ENCODE peak calls at places on chromosomes 7 and 10, in four cellular contexts. E is brain microvascular endothelial cell, Q is NCI-H2081, F is Ammon's horn. N is an unnamed sample.

GRCh38 chr10:107434854-107435253 is 270.3 kb upstream of the SORCS1 start:
- DNase-seq in E (no peak), Q (no peak), F (no peak), N (no peak)

GRCh38 chr7:151251926-151252835 is 3.7 kb upstream of the SMARCD3 start:
- DNase-seq in E (peak), Q (peak), F (peak), N (peak)

GRCh38 chr7:55273186-55273980 is 91.8 kb upstream of the LANCL2 start:
- DNase-seq in E (no peak), Q (no peak), F (no peak), N (no peak)

GRCh38 chr10:2650328-2650727 is 417.0 kb upstream of the PFKP start:
- DNase-seq in E (no peak), Q (no peak), F (no peak), N (no peak)

GRCh38 chr10:116553378-116553980 is 7.7 kb downstream of the PNLIP start:
- DNase-seq in E (no peak), Q (no peak), F (no peak), N (no peak)

GRCh38 chr7:96136600-96137239 is 185.2 kb downstream of the SLC25A13 start:
- DNase-seq in E (no peak), Q (peak), F (no peak), N (no peak)

GRCh38 chr7:131244259-131244852 is 83.3 kb upstream of the MKLN1 start:
- DNase-seq in E (peak), Q (no peak), F (peak), N (no peak)

GRCh38 chr10:132768346-132769248 is 17.4 kb downstream of the NKX6-2 start:
- DNase-seq in E (no peak), Q (no peak), F (no peak), N (no peak)

GRCh38 chr10:35420827-35421552 is 84.7 kb downstream of the CCNY start:
- DNase-seq in E (no peak), Q (no peak), F (no peak), N (no peak)

GRCh38 chr10:131198401-131198800 is 113.1 kb downstream of the TCERG1L start:
- DNase-seq in E (no peak), Q (no peak), F (no peak), N (no peak)

GRCh38 chr7:26397786-26398435 is 106.2 kb downstream of the SNX10 start:
- DNase-seq in E (no peak), Q (no peak), F (peak), N (peak)

GRCh38 chr7:111407258-111407657 is 155.0 kb downstream of the IMMP2L start:
- DNase-seq in E (no peak), Q (no peak), F (no peak), N (no peak)

GRCh38 chr7:26151096-26151495 is 902 bp upstream of the NFE2L3 start:
- DNase-seq in E (no peak), Q (no peak), F (peak), N (no peak)

GRCh38 chr10:24360286-24361127 is 151.6 kb downstream of the KIAA1217 start:
- DNase-seq in E (peak), Q (peak), F (peak), N (peak)

GRCh38 chr7:25680636-25681035 is 452.4 kb upstream of the NPVF start:
- DNase-seq in E (no peak), Q (no peak), F (no peak), N (no peak)

GRCh38 chr10:78212134-78212785 is 178.6 kb downstream of the RPS24 start:
- DNase-seq in E (no peak), Q (no peak), F (no peak), N (no peak)

GRCh38 chr10:23384364-23384763 is 39.8 kb upstream of the C10orf67 start:
- DNase-seq in E (peak), Q (no peak), F (no peak), N (no peak)

GRCh38 chr7:156833311-156833710 is 59.7 kb downstream of the LMBR1 start:
- DNase-seq in E (no peak), Q (no peak), F (no peak), N (no peak)

GRCh38 chr10:72331575-72332422 is 22.9 kb downstream of the DNAJB12 start:
- DNase-seq in E (peak), Q (peak), F (peak), N (peak)

GRCh38 chr10:13382759-13383753 is 35.0 kb upstream of the SEPHS1 start:
- DNase-seq in E (no peak), Q (no peak), F (no peak), N (no peak)

GRCh38 chr7:27519801-27520200 is 142.9 kb downstream of the HIBADH start:
- DNase-seq in E (no peak), Q (no peak), F (no peak), N (no peak)

GRCh38 chr10:120423350-120424197 is 33.5 kb upstream of the PLPP4 start:
- DNase-seq in E (peak), Q (no peak), F (peak), N (peak)

GRCh38 chr7:134645935-134646334 is 718 bp upstream of the BPGM start:
- DNase-seq in E (peak), Q (no peak), F (peak), N (no peak)

GRCh38 chr7:125648543-125648942 is 718.9 kb upstream of the POT1 start:
- DNase-seq in E (no peak), Q (no peak), F (no peak), N (no peak)

GRCh38 chr10:93126484-93127052 is 52.9 kb downstream of the CYP26A1 start:
- DNase-seq in E (no peak), Q (no peak), F (no peak), N (no peak)

GRCh38 chr7:84113286-84113685 is 81.3 kb downstream of the SEMA3A start:
- DNase-seq in E (peak), Q (no peak), F (no peak), N (no peak)

GRCh38 chr10:16887565-16887964 is 70.3 kb upstream of the RSU1 start:
- DNase-seq in E (peak), Q (no peak), F (no peak), N (no peak)

GRCh38 chr7:44186736-44187135 is 2.5 kb downstream of the GCK start:
- DNase-seq in E (no peak), Q (no peak), F (peak), N (no peak)

GRCh38 chr7:157337316-157338149 is 729 bp downstream of the DNAJB6 start:
- DNase-seq in E (peak), Q (peak), F (peak), N (no peak)

GRCh38 chr7:92794386-92794785 is 42.0 kb downstream of the CDK6 start:
- DNase-seq in E (no peak), Q (no peak), F (no peak), N (no peak)

GRCh38 chr10:121069061-121069850 is 218.1 kb downstream of the WDR11 start:
- DNase-seq in E (no peak), Q (no peak), F (peak), N (peak)

GRCh38 chr7:106067678-106068077 is 44.4 kb downstream of the SYPL1 start:
- DNase-seq in E (no peak), Q (no peak), F (no peak), N (no peak)

GRCh38 chr10:114026189-114027040 is 17.3 kb upstream of the ADRB1 start:
- DNase-seq in E (peak), Q (no peak), F (no peak), N (no peak)

GRCh38 chr10:77086081-77086480 is 551.5 kb downstream of the KCNMA1 start:
- DNase-seq in E (no peak), Q (no peak), F (no peak), N (no peak)

GRCh38 chr10:121791761-121792160 is 136.1 kb downstream of the ATE1 start:
- DNase-seq in E (no peak), Q (no peak), F (no peak), N (no peak)

GRCh38 chr7:100942038-100942774 is 7.1 kb upstream of the MUC3A start:
- DNase-seq in E (no peak), Q (no peak), F (no peak), N (no peak)

N was measured in putamen.